ENCODE peak calls at places on chromosomes 11 and 22, in five cellular contexts. V, E, K, R and O are unnamed samples.

GRCh38 chr22:39090426-39091064 is 6.5 kb upstream of the APOBEC3H start:
- DNase-seq in V (no peak), E (peak), K (peak), R (peak), O (no peak)

GRCh38 chr11:121889931-121890330 is 226.1 kb downstream of the BLID start:
- DNase-seq in V (no peak), E (no peak), K (no peak), R (no peak), O (no peak)

GRCh38 chr11:1756024-1756561 is 5.7 kb upstream of the IFITM10 start:
- DNase-seq in V (no peak), E (no peak), K (no peak), R (no peak), O (no peak)

GRCh38 chr11:70510106-70510505 is 111.8 kb downstream of the CTTN start:
- DNase-seq in V (no peak), E (no peak), K (no peak), R (no peak), O (no peak)

GRCh38 chr11:46338988-46339666 is 8.1 kb upstream of the DGKZ start:
- DNase-seq in V (no peak), E (no peak), K (no peak), R (no peak), O (no peak)

GRCh38 chr22:44753189-44754042 is 1.0 kb downstream of the ARHGAP8 start:
- DNase-seq in V (no peak), E (no peak), K (no peak), R (no peak), O (no peak)

GRCh38 chr22:32852346-32853251 is 51.1 kb downstream of the TIMP3 start:
- DNase-seq in V (no peak), E (no peak), K (no peak), R (no peak), O (no peak)

GRCh38 chr11:126662055-126662790 is 306.7 kb downstream of the ST3GAL4 start:
- DNase-seq in V (no peak), E (no peak), K (no peak), R (no peak), O (no peak)

GRCh38 chr22:46737105-46737975 is 712 bp downstream of the CERK start:
- DNase-seq in V (no peak), E (peak), K (peak), R (peak), O (no peak)

GRCh38 chr11:44680982-44681597 is 45.7 kb upstream of the TSPAN18 start:
- DNase-seq in V (no peak), E (peak), K (peak), R (peak), O (no peak)

GRCh38 chr11:130737041-130737830 is 179.0 kb downstream of the SNX19 start:
- DNase-seq in V (no peak), E (no peak), K (no peak), R (no peak), O (no peak)

GRCh38 chr22:49619301-49619700 is 208.4 kb downstream of the BRD1 start:
- DNase-seq in V (no peak), E (no peak), K (no peak), R (no peak), O (no peak)

GRCh38 chr11:61297341-61297740 is 2.2 kb upstream of the VWCE start:
- DNase-seq in V (no peak), E (no peak), K (no peak), R (no peak), O (no peak)

GRCh38 chr11:76663461-76663760 is 7.1 kb downstream of the LRRC32 start:
- DNase-seq in V (no peak), E (no peak), K (no peak), R (no peak), O (no peak)

GRCh38 chr11:71155846-71156245 is 96.5 kb downstream of the SHANK2 start:
- DNase-seq in V (no peak), E (no peak), K (no peak), R (no peak), O (no peak)

GRCh38 chr11:56889986-56890385 is 98.7 kb upstream of the OR5AK2 start:
- DNase-seq in V (no peak), E (no peak), K (no peak), R (no peak), O (no peak)

GRCh38 chr22:22037229-22037628 is 54.6 kb upstream of the TOP3B start:
- DNase-seq in V (peak), E (no peak), K (no peak), R (no peak), O (no peak)

GRCh38 chr11:111801135-111801534 is 34.9 kb upstream of the PPP2R1B start:
- DNase-seq in V (no peak), E (no peak), K (no peak), R (no peak), O (no peak)

GRCh38 chr11:86676533-86677154 is 4.2 kb upstream of the ME3 start:
- DNase-seq in V (no peak), E (no peak), K (no peak), R (peak), O (peak)

GRCh38 chr11:35166369-35167360 is 27.7 kb downstream of the CD44 start:
- DNase-seq in V (peak), E (peak), K (no peak), R (peak), O (peak)

GRCh38 chr11:45643585-45643984 is 21.8 kb downstream of the CHST1 start:
- DNase-seq in V (no peak), E (no peak), K (no peak), R (no peak), O (no peak)

GRCh38 chr22:38655532-38656255 is 498 bp downstream of the FAM227A start:
- DNase-seq in V (no peak), E (no peak), K (no peak), R (no peak), O (no peak)

GRCh38 chr11:11975201-11976092 is 33.0 kb downstream of the DKK3 start:
- DNase-seq in V (no peak), E (no peak), K (no peak), R (no peak), O (no peak)

GRCh38 chr11:68142028-68142412 is 20.8 kb upstream of the CHKA start:
- DNase-seq in V (no peak), E (peak), K (no peak), R (no peak), O (no peak)

GRCh38 chr11:134230339-134230738 is 5.9 kb downstream of the VPS26B start:
- DNase-seq in V (no peak), E (no peak), K (no peak), R (no peak), O (no peak)

GRCh38 chr11:69982675-69983570 is 95.2 kb upstream of the ANO1 start:
- DNase-seq in V (no peak), E (no peak), K (no peak), R (no peak), O (no peak)

GRCh38 chr22:45937960-45938359 is 39.0 kb downstream of the WNT7B start:
- DNase-seq in V (no peak), E (no peak), K (no peak), R (no peak), O (no peak)

GRCh38 chr22:31488988-31489617 is 539 bp downstream of the EIF4ENIF1 start:
- DNase-seq in V (no peak), E (peak), K (no peak), R (no peak), O (no peak)

GRCh38 chr11:111707039-111707690 is 59.0 kb downstream of the PPP2R1B start:
- DNase-seq in V (peak), E (no peak), K (no peak), R (peak), O (no peak)

GRCh38 chr11:13169709-13170108 is 107.9 kb upstream of the BMAL1 start:
- DNase-seq in V (no peak), E (no peak), K (no peak), R (no peak), O (peak)

GRCh38 chr11:62088331-62088933 is 35.4 kb upstream of the INCENP start:
- DNase-seq in V (no peak), E (no peak), K (no peak), R (no peak), O (no peak)

GRCh38 chr11:17607572-17608570 is 60.8 kb downstream of the OTOG start:
- DNase-seq in V (no peak), E (no peak), K (no peak), R (no peak), O (no peak)

GRCh38 chr11:109641549-109641948 is 219.6 kb downstream of the C11orf87 start:
- DNase-seq in V (no peak), E (no peak), K (no peak), R (peak), O (no peak)

GRCh38 chr11:8732748-8733241 is 50.2 kb downstream of the RPL27A start:
- DNase-seq in V (no peak), E (no peak), K (no peak), R (peak), O (no peak)

GRCh38 chr11:117815262-117815803 is 9.2 kb downstream of the FXYD2 start:
- DNase-seq in V (no peak), E (peak), K (peak), R (no peak), O (no peak)

GRCh38 chr22:24871611-24872205 is 65.7 kb downstream of the SGSM1 start:
- DNase-seq in V (no peak), E (no peak), K (no peak), R (no peak), O (no peak)